ENCODE peak calls at places on chromosomes 13 and 19, in four cellular contexts. One of them, this sample, is unnamed. For H3K4me1, the result is how much of the 10 kb centered on the place peaks cover.

GRCh38 chr13:30832845-30833332 is 73.2 kb upstream of the MEDAG start:
- DNase-seq in Peyer's patch: peak
- DNase-seq in HAP-1: peak
- DNase-seq in aorta: peak
- DNase-seq in this sample: peak

GRCh38 chr13:65789815-65790214 is 1440.3 kb downstream of the PCDH9 start:
- DNase-seq in Peyer's patch: no peak
- DNase-seq in HAP-1: no peak
- DNase-seq in aorta: no peak
- DNase-seq in this sample: no peak

GRCh38 chr13:26515721-26516120 is 41.8 kb upstream of the WASF3 start:
- DNase-seq in Peyer's patch: no peak
- DNase-seq in HAP-1: no peak
- DNase-seq in aorta: no peak
- DNase-seq in this sample: no peak

GRCh38 chr19:391199-391557 is 17.8 kb downstream of the C2CD4C start:
- DNase-seq in Peyer's patch: no peak
- DNase-seq in HAP-1: no peak
- DNase-seq in aorta: peak
- DNase-seq in this sample: no peak

GRCh38 chr19:17311455-17312248 is 2.3 kb downstream of the DDA1 start:
- DNase-seq in Peyer's patch: no peak
- DNase-seq in HAP-1: no peak
- DNase-seq in aorta: no peak
- DNase-seq in this sample: no peak

GRCh38 chr19:46631481-46631880 is 4.5 kb downstream of the GNG8 start:
- DNase-seq in Peyer's patch: no peak
- DNase-seq in HAP-1: no peak
- DNase-seq in aorta: no peak
- DNase-seq in this sample: no peak

GRCh38 chr13:107518292-107518691 is 697.0 kb downstream of the LIG4 start:
- DNase-seq in Peyer's patch: no peak
- DNase-seq in HAP-1: no peak
- DNase-seq in aorta: no peak
- DNase-seq in this sample: no peak

GRCh38 chr13:104357174-104357573 is 1291.0 kb upstream of the SLC10A2 start:
- DNase-seq in Peyer's patch: no peak
- DNase-seq in HAP-1: no peak
- DNase-seq in aorta: no peak
- DNase-seq in this sample: no peak

GRCh38 chr13:89205856-89206255 is 1534.7 kb downstream of the SLITRK5 start:
- DNase-seq in Peyer's patch: no peak
- DNase-seq in HAP-1: no peak
- DNase-seq in aorta: no peak
- DNase-seq in this sample: no peak

GRCh38 chr13:95741584-95742563 is 64.9 kb downstream of the DNAJC3 start:
- DNase-seq in Peyer's patch: no peak
- DNase-seq in HAP-1: no peak
- DNase-seq in aorta: no peak
- DNase-seq in this sample: no peak

GRCh38 chr13:70723732-70724131 is 615.5 kb upstream of the KLHL1 start:
- DNase-seq in Peyer's patch: no peak
- DNase-seq in HAP-1: no peak
- DNase-seq in aorta: no peak
- DNase-seq in this sample: no peak

GRCh38 chr19:46221981-46222610 is 7.4 kb upstream of the IGFL1 start:
- DNase-seq in Peyer's patch: no peak
- DNase-seq in HAP-1: no peak
- DNase-seq in aorta: peak
- DNase-seq in this sample: peak

GRCh38 chr13:93284056-93284455 is 57.4 kb downstream of the GPC6 start:
- DNase-seq in Peyer's patch: no peak
- DNase-seq in HAP-1: no peak
- DNase-seq in aorta: no peak
- DNase-seq in this sample: no peak

GRCh38 chr13:65497265-65497664 is 1732.9 kb downstream of the PCDH9 start:
- DNase-seq in Peyer's patch: no peak
- DNase-seq in HAP-1: no peak
- DNase-seq in aorta: no peak
- DNase-seq in this sample: no peak

GRCh38 chr19:50906217-50906616 is 5.0 kb downstream of the KLK4 start:
- DNase-seq in Peyer's patch: peak
- DNase-seq in HAP-1: peak
- DNase-seq in aorta: no peak
- DNase-seq in this sample: peak

DNA sequence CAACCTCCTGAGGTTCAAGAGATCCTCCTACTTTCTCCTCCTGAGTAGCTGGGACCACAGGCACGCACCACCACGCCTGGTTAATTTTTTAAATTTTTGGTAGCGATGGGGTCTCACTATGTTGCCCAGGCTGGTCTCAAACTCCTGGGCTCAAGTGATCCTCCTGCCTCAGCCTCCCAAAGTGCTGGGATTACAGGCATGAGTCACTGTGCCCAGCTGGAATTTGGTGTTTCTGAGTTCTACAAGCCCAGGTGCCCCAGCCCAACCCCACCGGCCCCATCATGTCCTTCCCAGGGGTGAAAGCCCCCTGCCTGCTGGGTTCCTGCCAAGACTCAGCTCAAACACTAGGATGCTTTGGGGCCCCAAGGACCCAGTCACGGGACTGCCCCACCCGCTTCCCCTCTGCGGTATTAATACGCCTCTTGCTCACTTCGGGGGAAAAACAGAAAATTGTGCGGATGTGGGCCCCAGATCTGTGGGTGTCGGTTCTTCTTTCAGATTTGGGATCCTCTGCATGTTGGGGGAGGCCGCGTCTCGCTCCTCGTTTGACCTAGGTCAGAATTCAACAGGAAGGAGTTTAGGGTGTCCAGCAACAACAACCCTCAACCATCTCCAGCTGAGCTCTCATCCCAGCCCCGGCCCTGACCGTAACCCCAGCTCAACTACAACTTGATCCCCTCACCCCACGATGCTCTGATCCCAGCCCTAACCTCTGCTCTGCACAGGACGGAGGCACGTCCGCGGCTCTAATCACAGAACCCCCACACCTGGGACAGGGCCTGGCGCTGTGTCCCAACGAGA is 3.7 kb upstream of the FCER2 start:
- DNase-seq in Peyer's patch: peak
- DNase-seq in HAP-1: no peak
- DNase-seq in aorta: peak
- DNase-seq in this sample: no peak
- H3K4me1 ChIP-seq in Peyer's patch: under half
- H3K4me1 ChIP-seq in HAP-1: under half
- H3K4me1 ChIP-seq in aorta: under half
- H3K4me1 ChIP-seq in this sample: under half

DNA sequence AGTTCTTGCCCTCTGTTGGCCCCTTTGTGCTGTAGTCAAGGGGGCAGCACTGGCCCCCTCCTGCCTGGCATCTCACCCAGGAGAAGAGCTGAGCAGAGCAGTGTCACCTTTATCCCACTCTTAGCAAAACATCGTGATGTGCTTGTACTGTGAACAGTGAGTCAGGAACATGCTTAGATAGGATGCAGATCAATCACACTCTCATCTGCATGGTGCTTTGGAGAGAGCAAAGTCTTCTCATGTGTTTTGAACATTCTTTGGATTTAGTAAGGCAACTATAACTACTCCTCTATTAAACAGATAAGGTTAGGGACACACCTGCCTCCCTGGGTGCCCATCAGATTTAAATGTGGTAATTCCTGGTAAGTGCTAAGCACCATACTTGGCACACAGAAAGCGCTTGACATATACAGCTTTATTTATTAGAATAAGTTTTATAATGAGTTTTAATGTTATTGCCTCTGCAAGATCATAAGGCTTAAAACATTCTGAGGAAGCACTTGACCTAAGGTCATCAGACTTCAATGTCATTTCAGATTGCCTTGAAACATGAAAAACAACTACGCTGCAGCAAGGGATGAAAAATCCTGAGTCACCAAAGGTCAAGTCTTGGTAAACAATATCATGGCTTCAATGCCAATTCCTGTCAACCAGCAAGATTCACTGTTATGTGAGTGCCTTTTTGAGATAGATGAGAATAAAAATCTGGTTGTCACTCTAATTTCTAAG is 82.4 kb upstream of the IRS2 start:
- DNase-seq in Peyer's patch: no peak
- DNase-seq in HAP-1: no peak
- DNase-seq in aorta: no peak
- DNase-seq in this sample: no peak
- H3K4me3 ChIP-seq in Peyer's patch: no peak
- H3K4me3 ChIP-seq in HAP-1: no peak
- H3K4me3 ChIP-seq in aorta: peak
- H3K4me3 ChIP-seq in this sample: no peak

GRCh38 chr13:50353651-50354415 is 338.6 kb downstream of the KCNRG start:
- DNase-seq in Peyer's patch: no peak
- DNase-seq in HAP-1: no peak
- DNase-seq in aorta: no peak
- DNase-seq in this sample: peak
- H3K4me1 ChIP-seq in Peyer's patch: under half
- H3K4me1 ChIP-seq in HAP-1: under half
- H3K4me1 ChIP-seq in aorta: under half
- H3K4me1 ChIP-seq in this sample: under half

GRCh38 chr19:49513746-49514118 is 1.3 kb downstream of the FCGRT start:
- DNase-seq in Peyer's patch: no peak
- DNase-seq in HAP-1: no peak
- DNase-seq in aorta: no peak
- DNase-seq in this sample: no peak
- H3K4me3 ChIP-seq in Peyer's patch: peak
- H3K4me3 ChIP-seq in HAP-1: peak
- H3K4me3 ChIP-seq in aorta: peak
- H3K4me3 ChIP-seq in this sample: peak

GRCh38 chr13:112983428-112984196 is 14.6 kb downstream of the MCF2L start:
- DNase-seq in Peyer's patch: peak
- DNase-seq in HAP-1: no peak
- DNase-seq in aorta: no peak
- DNase-seq in this sample: no peak

GRCh38 chr13:112984501-112984900 is 15.5 kb downstream of the MCF2L start:
- DNase-seq in Peyer's patch: no peak
- DNase-seq in HAP-1: no peak
- DNase-seq in aorta: no peak
- DNase-seq in this sample: no peak

GRCh38 chr13:112985803-112986408 is 16.9 kb downstream of the MCF2L start:
- DNase-seq in Peyer's patch: no peak
- DNase-seq in HAP-1: no peak
- DNase-seq in aorta: no peak
- DNase-seq in this sample: no peak

GRCh38 chr13:112986470-112986869 is 17.5 kb downstream of the MCF2L start:
- DNase-seq in Peyer's patch: no peak
- DNase-seq in HAP-1: no peak
- DNase-seq in aorta: no peak
- DNase-seq in this sample: no peak

DNA sequence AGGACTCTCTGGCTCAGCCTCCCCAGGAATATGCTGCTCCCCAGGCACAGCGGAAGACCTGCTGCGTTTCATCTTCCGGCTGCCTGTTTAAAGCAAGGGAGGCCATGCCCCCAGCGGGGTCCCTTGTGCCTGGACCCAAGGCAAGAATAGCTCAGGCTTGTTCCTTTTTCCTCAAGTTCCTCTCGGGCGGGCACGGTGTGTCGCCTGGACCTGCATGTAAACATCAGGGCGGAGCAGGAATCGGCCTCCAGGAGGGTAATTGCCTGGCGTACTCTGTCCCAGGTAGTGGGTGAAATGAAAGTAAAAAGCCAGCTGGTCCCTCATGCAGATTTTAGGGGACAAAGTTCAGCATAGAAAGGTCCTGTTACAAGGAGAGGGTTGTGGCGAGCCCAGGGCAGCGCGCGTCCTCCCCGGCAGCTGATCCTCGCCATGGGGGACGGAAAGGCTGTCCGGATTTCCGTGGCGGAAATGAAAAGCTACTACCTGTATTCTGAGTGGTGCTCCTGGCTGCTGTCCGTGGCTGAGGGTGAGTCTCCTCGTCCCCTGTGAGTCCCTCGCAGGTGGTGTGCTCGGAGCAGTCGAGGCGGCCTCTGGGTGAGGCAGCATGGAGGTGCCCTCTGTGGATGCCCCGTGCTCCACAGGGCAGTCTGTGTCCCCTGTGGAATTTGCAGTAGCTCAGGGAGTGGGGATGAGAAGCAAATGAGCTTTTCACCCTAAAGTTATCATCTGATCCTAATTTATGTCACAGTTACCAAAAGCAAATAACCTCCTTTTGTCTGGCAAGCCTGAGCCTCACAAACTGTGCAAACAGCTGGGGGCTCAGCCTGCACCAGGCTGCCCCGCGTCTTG is 16.2 kb downstream of the MCF2L start:
- DNase-seq in Peyer's patch: peak
- DNase-seq in HAP-1: no peak
- DNase-seq in aorta: no peak
- DNase-seq in this sample: no peak
- H3K4me1 ChIP-seq in Peyer's patch: under half
- H3K4me1 ChIP-seq in HAP-1: under half
- H3K4me1 ChIP-seq in aorta: under half
- H3K4me1 ChIP-seq in this sample: under half